ENCODE peak calls at places on chromosomes 6 and 20, in five cellular contexts. Z, F, W, V and K are unnamed samples.
A peak's percentile ranks its signal among the peaks of the same experiment; 100 is the strongest.

GRCh38 chr6:3456794-3457709 is at the start of gene SLC22A23:
- DNase-seq in F (peak; percentile 65), Z (peak; percentile 90), W (peak; percentile 72), V (peak; percentile 55), K (peak; percentile 57)

GRCh38 chr6:7922596-7922995 is 12.0 kb upstream of the TXNDC5 start:
- DNase-seq in W (no peak), F (no peak), Z (no peak), V (no peak), K (no peak)

GRCh38 chr6:107666084-107666981 is 157.8 kb downstream of the SCML4 start:
- DNase-seq in V (no peak), Z (no peak), F (no peak), W (no peak), K (no peak)

GRCh38 chr20:37259865-37260264 is 1.7 kb downstream of the GHRH start:
- DNase-seq in V (no peak), Z (no peak), W (no peak), F (no peak), K (no peak)

GRCh38 chr20:21183722-21184121 is 57.8 kb downstream of the KIZ start:
- DNase-seq in W (no peak), V (no peak), F (no peak), Z (no peak), K (no peak)

GRCh38 chr6:7535498-7535897 is 6.0 kb upstream of the DSP start:
- DNase-seq in Z (no peak), V (no peak), W (no peak), F (no peak), K (no peak)

GRCh38 chr6:31187780-31188194 is 17.3 kb upstream of the POU5F1 start:
- DNase-seq in W (no peak), Z (no peak), V (no peak), F (no peak), K (no peak)

GRCh38 chr6:34030831-34031566 is 114.9 kb downstream of the GRM4 start:
- DNase-seq in F (no peak), V (no peak), W (no peak), Z (no peak), K (no peak)

GRCh38 chr6:71473908-71474307 is 185.3 kb downstream of the OGFRL1 start:
- DNase-seq in V (no peak), F (no peak), Z (no peak), W (peak; percentile 83), K (no peak)

GRCh38 chr6:45658958-45659357 is 281.2 kb upstream of the SUPT3H start:
- DNase-seq in W (peak; percentile 9), V (peak; percentile 52), F (no peak), Z (no peak), K (peak; percentile 12)

GRCh38 chr6:133017581-133017980 is 203.2 kb downstream of the RPS12 start:
- DNase-seq in W (no peak), Z (no peak), V (no peak), F (no peak), K (no peak)

GRCh38 chr20:64131406-64131805 is 24.0 kb upstream of the NPBWR2 start:
- DNase-seq in Z (no peak), W (peak; percentile 34), V (no peak), F (no peak), K (peak; percentile 23)

GRCh38 chr6:89986650-89987074 is 92.4 kb downstream of the GJA10 start:
- DNase-seq in Z (no peak), V (no peak), W (no peak), F (no peak), K (no peak)

GRCh38 chr6:70706491-70707123 is 38.9 kb downstream of the SMAP1 start:
- DNase-seq in W (no peak), F (peak; percentile 10), V (no peak), Z (no peak), K (no peak)

GRCh38 chr6:44006123-44006871 is 121.0 kb downstream of the MRPL14 start:
- DNase-seq in Z (no peak), W (no peak), F (no peak), V (no peak), K (no peak)

GRCh38 chr6:1762203-1762602 is 152.5 kb downstream of the FOXC1 start:
- DNase-seq in F (no peak), V (no peak), Z (no peak), W (no peak), K (no peak)

GRCh38 chr6:39218868-39219567 is 10.3 kb downstream of the KCNK5 start:
- DNase-seq in W (no peak), V (no peak), F (no peak), Z (no peak), K (no peak)

GRCh38 chr6:26268659-26269402 is 96.2 kb upstream of the BTN3A2 start:
- DNase-seq in W (no peak), Z (peak; percentile 44), F (no peak), V (peak; percentile 56), K (peak; percentile 67)

GRCh38 chr20:59258103-59258705 is 42.2 kb upstream of the EDN3 start:
- DNase-seq in V (no peak), F (no peak), W (no peak), Z (no peak), K (peak; percentile 9)

GRCh38 chr6:99613398-99613704 is 6.7 kb downstream of the PRDM13 start:
- DNase-seq in F (peak; percentile 57), V (no peak), W (no peak), Z (no peak), K (peak; percentile 49)

GRCh38 chr20:2151805-2152727 is 50.4 kb downstream of the STK35 start:
- DNase-seq in F (no peak), W (no peak), V (no peak), Z (no peak), K (no peak)

DNA sequence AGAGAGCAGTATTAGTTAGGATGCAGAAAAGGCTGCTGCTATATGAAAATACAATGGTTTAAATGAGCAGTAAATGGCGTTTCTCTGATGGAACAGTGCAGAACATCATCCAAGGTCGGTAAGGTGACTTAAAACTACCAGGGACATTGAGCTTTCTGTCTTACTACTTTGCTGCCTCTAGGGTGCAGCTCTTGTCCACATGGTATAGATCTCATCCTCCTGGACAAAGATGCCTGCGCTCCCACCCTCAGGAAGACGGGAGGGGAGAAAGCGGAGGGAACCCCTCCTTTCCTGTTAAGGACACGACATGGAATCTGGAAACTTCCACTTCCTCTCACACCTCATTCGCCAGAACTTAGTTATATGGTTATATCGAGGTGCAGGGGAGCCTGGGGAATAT is 224.4 kb upstream of the TSHZ2 start:
- DNase-seq in W (no peak), F (no peak), V (no peak), Z (no peak), K (no peak)
- TF ChIP-seq CTCF in W (no peak), F (peak; percentile 51), V (peak; percentile 29), Z (peak; percentile 34), K (no peak)

GRCh38 chr20:50464026-50464724 is 46.0 kb upstream of the PTPN1 start:
- DNase-seq in Z (peak; percentile 55), F (peak; percentile 50), V (peak; percentile 69), W (peak; percentile 85), K (peak; percentile 66)
- TF ChIP-seq CTCF in Z (peak; percentile 78), F (peak; percentile 85), V (peak; percentile 81), W (peak; percentile 92), K (peak; percentile 84)

DNA sequence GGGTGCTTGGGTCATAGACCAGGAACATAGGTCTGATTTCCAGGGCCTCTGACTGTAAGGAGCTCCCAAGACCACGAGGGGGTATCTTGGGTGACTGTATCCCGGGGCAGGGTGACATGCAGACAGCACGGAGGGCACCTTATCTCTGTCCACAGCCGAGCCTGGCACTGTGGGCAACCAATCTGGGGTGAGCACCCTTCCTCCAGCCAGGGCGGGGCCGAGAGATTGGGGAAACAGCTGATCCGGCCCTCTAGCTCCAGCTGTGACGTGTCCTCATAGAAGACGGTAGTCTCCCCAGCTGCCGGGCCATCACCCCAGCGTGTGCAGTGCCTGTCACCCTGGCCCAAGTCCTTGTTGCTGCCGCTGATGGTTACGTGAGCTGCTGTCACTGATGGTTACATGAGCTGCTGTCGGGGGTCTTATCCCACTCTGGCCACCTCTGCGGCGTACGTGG is 139.6 kb upstream of the RNF24 start:
- DNase-seq in V (no peak), Z (no peak), W (no peak), F (no peak), K (peak; percentile 21)
- TF ChIP-seq CTCF in V (no peak), Z (no peak), W (no peak), F (no peak), K (no peak)

GRCh38 chr20:49446808-49447207 is 35.7 kb downstream of the KCNB1 start:
- DNase-seq in F (peak; percentile 21), W (peak; percentile 92), Z (no peak), V (no peak), K (no peak)
- TF ChIP-seq CTCF in F (no peak), W (no peak), Z (no peak), V (no peak), K (no peak)

DNA sequence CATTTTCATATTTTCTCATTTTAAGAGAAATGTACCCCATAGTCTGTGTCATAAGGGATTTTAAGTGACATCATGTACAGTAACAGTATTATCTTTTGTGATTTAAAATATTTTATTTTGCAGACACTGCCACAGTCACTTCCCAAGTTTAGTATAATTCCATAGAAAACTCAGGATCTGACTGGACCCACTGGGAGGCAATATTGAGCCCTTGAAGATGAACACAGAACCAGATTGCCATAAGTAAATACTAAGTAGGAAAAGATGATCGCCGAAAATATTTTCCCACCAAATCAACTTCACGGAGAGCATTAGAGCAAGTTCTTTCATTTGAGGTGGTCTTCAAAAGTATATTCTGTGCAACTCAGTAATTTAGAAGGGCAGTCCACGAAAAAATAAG is 17.6 kb upstream of the PKHD1 start:
- DNase-seq in F (no peak), V (no peak), W (no peak), Z (no peak), K (no peak)
- TF ChIP-seq CTCF in F (no peak), V (no peak), W (no peak), Z (no peak), K (no peak)